ENCODE peak calls at places on chromosome 20, in nine cellular contexts. Q is tibial nerve, E is suprapubic skin, H is A549, Y is HepG2, O is sigmoid colon, N is transverse colon, G is stomach, V is ovary. R is an unnamed sample.

GRCh38 chr20:1830240-1830639 is 65.0 kb upstream of the SIRPA start:
- DNase-seq in V (peak; percentile 39), O (no peak), Y (no peak), G (no peak), H (peak; percentile 79), E (no peak), N (no peak), Q (no peak), R (peak; percentile 61)

GRCh38 chr20:55160022-55160421 is 684.6 kb downstream of the DOK5 start:
- DNase-seq in V (no peak), H (no peak), Y (no peak), O (no peak), G (no peak), Q (no peak), N (no peak), E (no peak), R (no peak)

GRCh38 chr20:8020314-8021079 is 936 bp upstream of the TMX4 start:
- DNase-seq in E (no peak), Y (peak; percentile 23), G (no peak), O (no peak), H (no peak), V (no peak), Q (no peak), N (no peak), R (no peak)

GRCh38 chr20:5181955-5182354 is 55.1 kb downstream of the CDS2 start:
- DNase-seq in Q (no peak), V (no peak), N (no peak), Y (no peak), E (no peak), G (no peak), H (peak; percentile 22), O (no peak), R (no peak)

GRCh38 chr20:61048292-61048691 is 203.8 kb upstream of the CDH4 start:
- DNase-seq in V (no peak), O (no peak), H (no peak), Y (no peak), G (no peak), Q (no peak), E (peak; percentile 24), N (no peak), R (no peak)

GRCh38 chr20:6402026-6402425 is 279.2 kb upstream of the FERMT1 start:
- DNase-seq in N (no peak), Y (no peak), G (no peak), Q (no peak), E (no peak), V (no peak), H (no peak), O (no peak), R (no peak)

GRCh38 chr20:13661070-13661687 is 22.4 kb upstream of the TASP1 start:
- DNase-seq in G (no peak), Y (no peak), H (no peak), O (no peak), E (no peak), V (no peak), N (no peak), Q (no peak), R (no peak)

GRCh38 chr20:32706486-32706885 is 32.7 kb upstream of the C20orf203 start:
- DNase-seq in N (no peak), V (no peak), H (no peak), E (no peak), G (no peak), O (no peak), Q (no peak), Y (no peak), R (no peak)

GRCh38 chr20:50572922-50573777 is 63.0 kb downstream of the PTPN1 start:
- DNase-seq in G (no peak), H (no peak), V (peak; percentile 61), O (peak; percentile 86), Y (no peak), N (no peak), E (peak; percentile 76), Q (peak; percentile 36), R (peak; percentile 69)

GRCh38 chr20:15039088-15039762 is 701.8 kb upstream of the FLRT3 start:
- DNase-seq in O (no peak), Y (no peak), E (no peak), Q (no peak), V (no peak), N (no peak), G (no peak), H (peak; percentile 16), R (no peak)

GRCh38 chr20:24060851-24061590 is 72.4 kb upstream of the GGTLC1 start:
- DNase-seq in O (no peak), E (no peak), H (no peak), N (no peak), G (no peak), V (no peak), Y (no peak), Q (no peak), R (no peak)

GRCh38 chr20:3074812-3075211 is 3.4 kb downstream of the OXT start:
- DNase-seq in O (no peak), N (no peak), V (no peak), Q (no peak), E (no peak), G (no peak), H (no peak), Y (no peak), R (no peak)
- TF ChIP-seq EP300 in O (no peak), N (no peak), V (no peak), Q (no peak), E (no peak), G (no peak), H (no peak), Y (no peak), R (no peak)

GRCh38 chr20:57603120-57603519 is 17.1 kb downstream of the ZBP1 start:
- DNase-seq in N (no peak), Q (no peak), V (no peak), E (no peak), O (no peak), G (no peak), Y (no peak), H (no peak), R (no peak)
- TF ChIP-seq EP300 in N (no peak), Q (no peak), V (no peak), E (no peak), O (no peak), G (no peak), Y (no peak), H (no peak), R (no peak)

DNA sequence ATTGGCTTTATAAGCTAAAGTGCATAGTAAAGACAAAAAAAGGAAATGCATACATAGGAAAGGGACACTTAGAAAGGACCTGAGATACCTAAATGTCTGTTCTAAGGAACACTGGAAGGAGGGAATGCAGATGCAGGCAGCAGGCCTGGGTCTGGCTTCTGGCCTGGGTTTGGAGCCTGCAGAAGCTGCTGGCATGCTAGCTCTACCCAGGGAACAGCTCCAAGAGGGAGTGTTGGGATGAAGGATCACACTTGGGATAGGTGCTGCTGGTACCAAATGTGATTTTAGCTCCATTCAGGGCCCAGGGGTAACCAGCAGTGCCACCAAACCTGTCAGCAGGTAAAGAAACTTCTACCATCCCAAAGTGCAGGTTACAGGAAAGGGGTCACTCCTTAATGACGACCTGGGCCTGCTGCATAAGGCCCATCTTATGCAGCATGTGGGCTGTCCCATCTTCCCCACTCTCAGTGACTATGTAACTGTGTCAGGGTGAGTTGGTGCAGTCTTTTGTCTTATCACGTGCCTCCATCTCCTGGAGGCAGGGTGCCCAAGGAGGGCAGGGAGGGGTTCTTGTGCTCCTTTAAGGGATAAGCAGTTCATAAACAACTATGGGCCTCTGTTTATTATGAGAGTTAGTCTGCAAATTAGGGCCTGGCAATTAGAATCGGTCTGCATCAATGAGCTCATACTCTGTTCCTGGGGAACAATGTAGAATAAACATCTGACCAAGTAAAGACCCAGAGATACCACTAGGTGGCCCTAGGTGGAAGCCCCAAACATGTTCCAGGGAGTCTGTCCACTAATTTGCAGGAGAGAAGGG is 26.9 kb downstream of the DDX27 start:
- DNase-seq in N (no peak), G (no peak), E (no peak), V (no peak), Q (peak; percentile 25), O (no peak), Y (peak; percentile 68), H (peak; percentile 53), R (peak; percentile 68)
- TF ChIP-seq EP300 in N (no peak), G (no peak), E (no peak), V (no peak), Q (no peak), O (no peak), Y (no peak), H (no peak), R (no peak)

GRCh38 chr20:33933469-33933909 is 60.2 kb upstream of the RALY start:
- DNase-seq in V (peak; percentile 20), Q (peak; percentile 39), E (peak; percentile 84), Y (peak; percentile 87), H (peak; percentile 69), N (peak; percentile 59), G (peak; percentile 67), O (peak; percentile 91), R (peak; percentile 52)
- TF ChIP-seq EP300 in V (no peak), Q (no peak), E (no peak), Y (no peak), H (no peak), N (no peak), G (no peak), O (no peak), R (no peak)

GRCh38 chr20:53829086-53829703 is 235.6 kb upstream of the ZNF217 start:
- DNase-seq in E (no peak), Q (peak; percentile 38), H (peak; percentile 91), G (no peak), O (peak; percentile 68), N (no peak), Y (no peak), V (no peak), R (no peak)
- TF ChIP-seq EP300 in E (no peak), Q (no peak), H (peak; percentile 83), G (no peak), O (no peak), N (no peak), Y (no peak), V (no peak), R (peak; percentile 74)

DNA sequence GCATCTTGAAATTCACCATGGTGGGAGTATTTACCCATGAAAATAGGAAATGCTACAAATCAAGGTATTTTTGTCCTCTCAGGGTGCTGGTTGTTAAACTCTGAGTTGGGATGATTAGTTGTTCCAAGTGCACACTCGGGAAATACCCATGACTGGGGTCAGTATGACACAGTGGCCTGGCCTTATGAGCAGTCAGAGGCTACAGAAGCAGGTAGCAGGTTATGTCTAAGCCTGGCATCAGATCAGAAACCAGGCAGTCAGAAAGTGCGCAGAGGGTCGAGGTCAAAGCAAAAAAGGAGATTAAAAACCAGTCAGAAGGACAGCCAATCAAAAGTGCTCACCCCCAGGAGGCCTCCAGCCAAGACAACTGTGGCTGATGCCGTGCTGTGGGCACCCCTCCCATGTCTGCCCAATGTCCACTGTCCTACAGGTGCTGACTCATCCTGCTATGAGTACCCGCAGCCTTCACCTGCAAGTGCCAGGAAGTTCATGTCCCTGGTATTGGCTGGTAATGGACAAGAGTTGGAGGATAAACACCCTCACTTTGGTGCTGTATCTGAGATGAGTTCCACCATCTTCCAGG is 117.4 kb upstream of the SLC24A3 start:
- DNase-seq in O (no peak), V (no peak), G (peak; percentile 36), Y (no peak), N (peak; percentile 38), H (peak; percentile 18), E (no peak), Q (no peak), R (no peak)
- TF ChIP-seq EP300 in O (no peak), V (no peak), G (no peak), Y (no peak), N (no peak), H (no peak), E (no peak), Q (no peak), R (no peak)

R was measured in SK-N-SH.